ENCODE peak calls at places on chromosomes 6 and 20, in six cellular contexts. One of them, this sample, is unnamed.

GRCh38 chr6:149657441-149657840 is 8.9 kb upstream of the KATNA1 start:
- DNase-seq in IMR-90: no peak
- DNase-seq in H9: no peak
- DNase-seq in mesenchymal stem cell: no peak
- DNase-seq in H1: no peak
- DNase-seq in neuronal stem cell: no peak
- DNase-seq in this sample: no peak

GRCh38 chr20:59139998-59140397 is 23.6 kb upstream of the ZNF831 start:
- DNase-seq in H1: no peak
- DNase-seq in mesenchymal stem cell: no peak
- DNase-seq in H9: no peak
- DNase-seq in neuronal stem cell: no peak
- DNase-seq in IMR-90: no peak
- DNase-seq in this sample: no peak

GRCh38 chr6:31737315-31738047 is 1.2 kb upstream of the CLIC1 start:
- DNase-seq in IMR-90: no peak
- DNase-seq in H1: peak
- DNase-seq in neuronal stem cell: peak
- DNase-seq in mesenchymal stem cell: peak
- DNase-seq in H9: peak
- DNase-seq in this sample: no peak

GRCh38 chr6:135703621-135704020 is 147.9 kb upstream of the PDE7B start:
- DNase-seq in H1: no peak
- DNase-seq in mesenchymal stem cell: no peak
- DNase-seq in neuronal stem cell: no peak
- DNase-seq in IMR-90: no peak
- DNase-seq in H9: no peak
- DNase-seq in this sample: no peak

GRCh38 chr6:72651191-72651590 is 29.3 kb downstream of the KCNQ5 start:
- DNase-seq in H1: no peak
- DNase-seq in IMR-90: no peak
- DNase-seq in H9: no peak
- DNase-seq in neuronal stem cell: no peak
- DNase-seq in mesenchymal stem cell: no peak
- DNase-seq in this sample: no peak

GRCh38 chr6:14924126-14925024 is 321.5 kb upstream of the JARID2 start:
- DNase-seq in mesenchymal stem cell: peak
- DNase-seq in IMR-90: peak
- DNase-seq in neuronal stem cell: peak
- DNase-seq in H9: peak
- DNase-seq in H1: peak
- DNase-seq in this sample: peak

GRCh38 chr6:23013776-23014175 is 444.4 kb downstream of the HDGFL1 start:
- DNase-seq in neuronal stem cell: no peak
- DNase-seq in mesenchymal stem cell: peak
- DNase-seq in IMR-90: peak
- DNase-seq in H1: no peak
- DNase-seq in H9: no peak
- DNase-seq in this sample: no peak

GRCh38 chr6:16205377-16206144 is 32.8 kb upstream of the GMPR start:
- DNase-seq in H1: no peak
- DNase-seq in neuronal stem cell: no peak
- DNase-seq in mesenchymal stem cell: peak
- DNase-seq in H9: no peak
- DNase-seq in IMR-90: peak
- DNase-seq in this sample: no peak

GRCh38 chr6:12314751-12315150 is 24.6 kb downstream of the EDN1 start:
- DNase-seq in neuronal stem cell: no peak
- DNase-seq in IMR-90: no peak
- DNase-seq in H1: peak
- DNase-seq in mesenchymal stem cell: no peak
- DNase-seq in H9: no peak
- DNase-seq in this sample: no peak

GRCh38 chr6:132251711-132252110 is 149.6 kb downstream of the MOXD1 start:
- DNase-seq in H1: no peak
- DNase-seq in IMR-90: no peak
- DNase-seq in neuronal stem cell: no peak
- DNase-seq in H9: no peak
- DNase-seq in mesenchymal stem cell: no peak
- DNase-seq in this sample: no peak

GRCh38 chr6:170117111-170117972 is 173.5 kb downstream of the DLL1 start:
- DNase-seq in H9: peak
- DNase-seq in neuronal stem cell: no peak
- DNase-seq in IMR-90: no peak
- DNase-seq in mesenchymal stem cell: no peak
- DNase-seq in H1: peak
- DNase-seq in this sample: no peak

GRCh38 chr6:105815657-105816555 is 270.2 kb upstream of the PRDM1 start:
- DNase-seq in IMR-90: no peak
- DNase-seq in H9: no peak
- DNase-seq in H1: no peak
- DNase-seq in mesenchymal stem cell: no peak
- DNase-seq in neuronal stem cell: no peak
- DNase-seq in this sample: no peak

GRCh38 chr20:17952692-17953684 is 15.6 kb downstream of the SNX5 start:
- DNase-seq in H1: no peak
- DNase-seq in neuronal stem cell: no peak
- DNase-seq in IMR-90: no peak
- DNase-seq in mesenchymal stem cell: no peak
- DNase-seq in H9: no peak
- DNase-seq in this sample: no peak

GRCh38 chr20:19376451-19376971 is 164.1 kb downstream of the SLC24A3 start:
- DNase-seq in H9: no peak
- DNase-seq in H1: no peak
- DNase-seq in IMR-90: no peak
- DNase-seq in mesenchymal stem cell: no peak
- DNase-seq in neuronal stem cell: no peak
- DNase-seq in this sample: no peak

GRCh38 chr6:150004783-150005717 is 20.3 kb downstream of the RAET1L start:
- DNase-seq in IMR-90: peak
- DNase-seq in neuronal stem cell: peak
- DNase-seq in H9: peak
- DNase-seq in H1: peak
- DNase-seq in mesenchymal stem cell: peak
- DNase-seq in this sample: peak

GRCh38 chr20:4026093-4026601 is 10.8 kb upstream of the RNF24 start:
- DNase-seq in mesenchymal stem cell: peak
- DNase-seq in IMR-90: peak
- DNase-seq in H9: peak
- DNase-seq in neuronal stem cell: no peak
- DNase-seq in H1: peak
- DNase-seq in this sample: no peak

GRCh38 chr6:33683051-33683571 is 28.4 kb downstream of the UQCC2 start:
- DNase-seq in neuronal stem cell: no peak
- DNase-seq in H9: no peak
- DNase-seq in IMR-90: no peak
- DNase-seq in H1: no peak
- DNase-seq in mesenchymal stem cell: no peak
- DNase-seq in this sample: no peak

GRCh38 chr6:15044146-15044882 is 201.6 kb upstream of the JARID2 start:
- DNase-seq in IMR-90: peak
- DNase-seq in mesenchymal stem cell: no peak
- DNase-seq in H9: no peak
- DNase-seq in neuronal stem cell: no peak
- DNase-seq in H1: no peak
- DNase-seq in this sample: peak

GRCh38 chr20:654427-654770 is 1.4 kb upstream of the SRXN1 start:
- DNase-seq in H1: no peak
- DNase-seq in H9: no peak
- DNase-seq in IMR-90: no peak
- DNase-seq in mesenchymal stem cell: no peak
- DNase-seq in neuronal stem cell: no peak
- DNase-seq in this sample: no peak

GRCh38 chr6:37777272-37777736 is 42.2 kb upstream of the ZFAND3 start:
- DNase-seq in H9: peak
- DNase-seq in IMR-90: no peak
- DNase-seq in H1: peak
- DNase-seq in mesenchymal stem cell: no peak
- DNase-seq in neuronal stem cell: no peak
- DNase-seq in this sample: no peak

GRCh38 chr6:48611332-48611731 is 500.3 kb upstream of the PTCHD4 start:
- DNase-seq in H1: no peak
- DNase-seq in mesenchymal stem cell: no peak
- DNase-seq in IMR-90: peak
- DNase-seq in neuronal stem cell: no peak
- DNase-seq in H9: no peak
- DNase-seq in this sample: no peak

GRCh38 chr6:100464162-100464851 is 414 bp downstream of the SIM1 start:
- DNase-seq in IMR-90: no peak
- DNase-seq in mesenchymal stem cell: no peak
- DNase-seq in neuronal stem cell: peak
- DNase-seq in H1: peak
- DNase-seq in H9: peak
- DNase-seq in this sample: no peak

GRCh38 chr6:154511735-154512097 is 1.2 kb upstream of the CNKSR3 start:
- DNase-seq in H1: no peak
- DNase-seq in neuronal stem cell: no peak
- DNase-seq in IMR-90: no peak
- DNase-seq in H9: no peak
- DNase-seq in mesenchymal stem cell: no peak
- DNase-seq in this sample: no peak

GRCh38 chr6:121285041-121285440 is 49.2 kb downstream of the TBC1D32 start:
- DNase-seq in IMR-90: peak
- DNase-seq in mesenchymal stem cell: peak
- DNase-seq in H1: no peak
- DNase-seq in H9: no peak
- DNase-seq in neuronal stem cell: no peak
- DNase-seq in this sample: no peak

GRCh38 chr20:3971145-3971544 is 44.2 kb downstream of the RNF24 start:
- DNase-seq in mesenchymal stem cell: no peak
- DNase-seq in IMR-90: no peak
- DNase-seq in neuronal stem cell: no peak
- DNase-seq in H9: no peak
- DNase-seq in H1: no peak
- DNase-seq in this sample: no peak

DNA sequence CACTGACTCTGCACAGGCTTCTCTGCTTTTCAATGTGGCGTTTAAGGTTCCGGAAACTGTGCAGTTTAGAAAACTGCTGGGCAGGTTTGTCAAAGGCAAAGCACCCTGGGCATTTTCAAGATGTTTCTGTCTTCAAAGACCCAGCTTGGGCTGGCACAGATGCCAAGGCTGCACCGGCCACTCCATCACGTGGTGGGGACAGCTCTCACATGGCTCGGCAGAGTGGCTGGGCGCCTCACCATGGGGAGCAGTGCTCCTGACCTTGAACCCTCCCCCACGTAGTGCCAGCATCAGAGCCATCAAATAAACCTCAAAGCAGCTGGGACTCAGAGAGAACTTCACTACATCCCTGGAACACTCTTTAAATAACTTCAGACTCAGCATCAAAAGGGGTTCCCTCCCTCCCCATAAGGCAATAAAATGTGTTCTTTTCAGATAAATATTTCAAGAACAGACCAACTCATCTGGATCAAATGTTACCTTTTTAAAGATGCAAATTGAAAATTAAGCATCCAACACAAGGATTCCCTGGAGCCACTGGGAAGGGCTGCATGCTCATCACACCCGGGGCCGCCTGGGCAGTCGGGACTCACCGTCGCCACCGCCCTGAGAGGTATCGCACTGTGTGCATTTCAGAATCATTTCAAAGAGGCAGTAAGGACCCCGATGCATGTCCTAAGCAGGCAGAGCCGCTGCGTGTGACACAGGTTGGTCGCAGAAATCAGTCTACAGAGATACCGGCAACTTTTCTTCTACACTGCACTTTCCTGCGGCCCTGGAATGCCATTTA is 157.1 kb downstream of the CDH4 start:
- DNase-seq in mesenchymal stem cell: no peak
- DNase-seq in H9: no peak
- DNase-seq in H1: no peak
- DNase-seq in neuronal stem cell: no peak
- DNase-seq in IMR-90: no peak
- DNase-seq in this sample: no peak
- H4K91ac ChIP-seq in mesenchymal stem cell: no peak
- H4K91ac ChIP-seq in H9: no peak
- H4K91ac ChIP-seq in H1: no peak
- H4K91ac ChIP-seq in neuronal stem cell: no peak
- H4K91ac ChIP-seq in IMR-90: no peak
- H4K91ac ChIP-seq in this sample: no peak

GRCh38 chr20:62066339-62066982 is 780 bp upstream of the TAF4 start:
- DNase-seq in H1: peak
- DNase-seq in mesenchymal stem cell: peak
- DNase-seq in neuronal stem cell: peak
- DNase-seq in IMR-90: no peak
- DNase-seq in H9: peak
- DNase-seq in this sample: peak

GRCh38 chr20:62064788-62065668 is 653 bp downstream of the TAF4 start:
- DNase-seq in H1: no peak
- DNase-seq in H9: no peak
- DNase-seq in IMR-90: no peak
- DNase-seq in mesenchymal stem cell: no peak
- DNase-seq in neuronal stem cell: no peak
- DNase-seq in this sample: peak

GRCh38 chr20:62066983-62067433 is 1.3 kb upstream of the TAF4 start:
- DNase-seq in IMR-90: no peak
- DNase-seq in H1: no peak
- DNase-seq in mesenchymal stem cell: no peak
- DNase-seq in neuronal stem cell: no peak
- DNase-seq in H9: peak
- DNase-seq in this sample: peak

GRCh38 chr20:62063981-62064787 is 1.5 kb downstream of the TAF4 start:
- DNase-seq in H9: peak
- DNase-seq in IMR-90: no peak
- DNase-seq in neuronal stem cell: peak
- DNase-seq in mesenchymal stem cell: peak
- DNase-seq in H1: no peak
- DNase-seq in this sample: peak

GRCh38 chr20:62065669-62066338 is at the start of gene TAF4:
- DNase-seq in neuronal stem cell: peak
- DNase-seq in H9: peak
- DNase-seq in IMR-90: peak
- DNase-seq in mesenchymal stem cell: peak
- DNase-seq in H1: peak
- DNase-seq in this sample: peak
- H4K8ac ChIP-seq in neuronal stem cell: peak
- H4K8ac ChIP-seq in H9: no peak
- H4K8ac ChIP-seq in IMR-90: peak
- H4K8ac ChIP-seq in mesenchymal stem cell: peak
- H4K8ac ChIP-seq in H1: peak
- H4K8ac ChIP-seq in this sample: peak

DNA sequence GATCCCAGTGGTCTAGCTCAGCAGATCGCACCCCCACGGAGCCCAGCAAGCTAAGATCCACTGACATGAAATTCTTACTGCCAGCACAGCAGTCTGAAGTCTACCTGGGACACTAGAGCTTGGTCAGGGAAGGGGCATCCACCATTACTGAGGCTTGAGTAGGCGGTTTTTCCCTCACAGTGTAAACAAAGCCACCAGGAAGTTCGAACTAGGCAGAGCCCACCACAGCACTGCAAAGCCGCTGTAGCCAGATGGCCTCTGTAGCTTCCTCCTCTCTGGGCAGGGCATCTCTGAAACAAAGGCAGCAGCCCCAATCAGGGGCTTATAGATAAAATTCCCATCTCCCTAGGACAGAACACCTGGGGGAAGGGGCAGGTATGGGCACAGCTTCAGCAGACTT is 18.8 kb downstream of the FRK start:
- DNase-seq in IMR-90: no peak
- DNase-seq in H1: no peak
- DNase-seq in H9: no peak
- DNase-seq in neuronal stem cell: no peak
- DNase-seq in mesenchymal stem cell: no peak
- DNase-seq in this sample: no peak
- H3K18ac ChIP-seq in IMR-90: no peak
- H3K18ac ChIP-seq in H1: no peak
- H3K18ac ChIP-seq in H9: no peak
- H3K18ac ChIP-seq in neuronal stem cell: no peak
- H3K18ac ChIP-seq in mesenchymal stem cell: no peak
- H3K18ac ChIP-seq in this sample: no peak

GRCh38 chr6:36334832-36335459 is 1.7 kb downstream of the BNIP5 start:
- DNase-seq in H1: no peak
- DNase-seq in neuronal stem cell: no peak
- DNase-seq in IMR-90: no peak
- DNase-seq in mesenchymal stem cell: no peak
- DNase-seq in H9: no peak
- DNase-seq in this sample: no peak
- H4K91ac ChIP-seq in H1: no peak
- H4K91ac ChIP-seq in neuronal stem cell: no peak
- H4K91ac ChIP-seq in IMR-90: no peak
- H4K91ac ChIP-seq in mesenchymal stem cell: no peak
- H4K91ac ChIP-seq in H9: no peak
- H4K91ac ChIP-seq in this sample: no peak

This sample was measured in trophoblast cell.